ENCODE peak calls at places on chromosome 15, in five cellular contexts. P is neuronal stem cell, N is mesenchymal stem cell, K is mesendoderm, O is H1. I is an unnamed sample.

GRCh38 chr15:58520936-58521292 is 89.1 kb downstream of the LIPC start:
- DNase-seq in N (no peak), K (peak), P (no peak), O (no peak), I (no peak)

GRCh38 chr15:23690450-23690852 is 3.3 kb upstream of the NDN start:
- DNase-seq in O (no peak), K (peak), P (peak), N (peak), I (peak)

GRCh38 chr15:58666957-58667356 is 82.5 kb downstream of the ADAM10 start:
- DNase-seq in O (no peak), P (no peak), K (no peak), N (peak), I (peak)

GRCh38 chr15:69686626-69687025 is 234.0 kb downstream of the RPLP1 start:
- DNase-seq in K (no peak), O (no peak), N (no peak), P (no peak), I (no peak)

GRCh38 chr15:41812820-41813375 is 15.0 kb upstream of the JMJD7 start:
- DNase-seq in O (no peak), K (no peak), P (no peak), N (no peak), I (no peak)

GRCh38 chr15:68598171-68599152 is 19.7 kb downstream of the CORO2B start:
- DNase-seq in P (no peak), O (no peak), N (no peak), K (no peak), I (no peak)

GRCh38 chr15:76358453-76358852 is 21.9 kb downstream of the ISL2 start:
- DNase-seq in P (no peak), O (no peak), N (no peak), K (no peak), I (no peak)

GRCh38 chr15:88606437-88606794 is 14.7 kb upstream of the AEN start:
- DNase-seq in O (no peak), P (no peak), N (no peak), K (no peak), I (no peak)

GRCh38 chr15:62456011-62456920 is 291.2 kb upstream of the C2CD4B start:
- DNase-seq in N (peak), O (no peak), K (no peak), P (no peak), I (peak)

GRCh38 chr15:42800731-42801474 is 64.0 kb upstream of the CDAN1 start:
- DNase-seq in N (no peak), K (peak), P (no peak), O (no peak), I (no peak)

GRCh38 chr15:55652363-55652762 is 64.2 kb upstream of the PYGO1 start:
- DNase-seq in N (peak), O (no peak), K (no peak), P (peak), I (no peak)

GRCh38 chr15:70098461-70099166 is 897 bp upstream of the TLE3 start:
- DNase-seq in N (peak), O (no peak), K (peak), P (peak), I (no peak)

GRCh38 chr15:69607101-69607500 is 154.5 kb downstream of the RPLP1 start:
- DNase-seq in N (no peak), K (peak), O (no peak), P (no peak), I (no peak)

GRCh38 chr15:55907797-55908196 is 85.6 kb downstream of the NEDD4 start:
- DNase-seq in N (peak), K (no peak), P (no peak), O (no peak), I (peak)

GRCh38 chr15:97979131-97979502 is 18.6 kb downstream of the ARRDC4 start:
- DNase-seq in P (no peak), O (no peak), K (no peak), N (no peak), I (no peak)

GRCh38 chr15:54605556-54605955 is 591.2 kb downstream of the RSL24D1 start:
- DNase-seq in N (no peak), K (no peak), O (no peak), P (no peak), I (no peak)

GRCh38 chr15:50907866-50908208 is 646 bp upstream of the AP4E1 start:
- DNase-seq in O (no peak), K (peak), N (peak), P (no peak), I (peak)

GRCh38 chr15:33149919-33150318 is 44.6 kb downstream of the FMN1 start:
- DNase-seq in K (no peak), P (no peak), N (peak), O (no peak), I (peak)

GRCh38 chr15:69647160-69647513 is 194.5 kb downstream of the RPLP1 start:
- DNase-seq in K (peak), O (no peak), P (no peak), N (no peak), I (no peak)

GRCh38 chr15:30990036-30990435 is 1.4 kb downstream of the MTMR10 start:
- DNase-seq in N (peak), P (no peak), O (no peak), K (peak), I (no peak)

GRCh38 chr15:57619746-57620145 is 28.0 kb downstream of the MYZAP start:
- DNase-seq in K (peak), O (no peak), P (no peak), N (no peak), I (no peak)

GRCh38 chr15:59918994-59919951 is 84.8 kb upstream of the FOXB1 start:
- DNase-seq in N (no peak), O (no peak), K (no peak), P (no peak), I (peak)

GRCh38 chr15:70795311-70795665 is 31.9 kb upstream of the UACA start:
- DNase-seq in N (peak), O (no peak), P (no peak), K (no peak), I (peak)

GRCh38 chr15:98123297-98123696 is 162.8 kb downstream of the ARRDC4 start:
- DNase-seq in K (no peak), P (no peak), N (no peak), O (no peak), I (no peak)

GRCh38 chr15:39195988-39196486 is 384.8 kb upstream of the THBS1 start:
- DNase-seq in K (no peak), O (no peak), N (peak), P (no peak), I (peak)

GRCh38 chr15:58555168-58556027 is 123.6 kb downstream of the LIPC start:
- DNase-seq in K (peak), P (no peak), N (no peak), O (no peak), I (no peak)

GRCh38 chr15:55133972-55134371 is 62.8 kb downstream of the RSL24D1 start:
- DNase-seq in N (no peak), K (peak), P (no peak), O (no peak), I (no peak)

GRCh38 chr15:40108061-40108854 is 421 bp downstream of the BMF start:
- DNase-seq in K (peak), O (no peak), N (peak), P (no peak), I (peak)

GRCh38 chr15:29822100-29822684 is at the start of gene TJP1:
- DNase-seq in O (no peak), N (peak), P (peak), K (peak), I (peak)

GRCh38 chr15:37109151-37109912 is 9.0 kb upstream of the MEIS2 start:
- DNase-seq in O (no peak), K (peak), N (peak), P (peak), I (no peak)

GRCh38 chr15:74505837-74506514 is 35.0 kb upstream of the ARID3B start:
- DNase-seq in K (no peak), O (no peak), P (no peak), N (peak), I (peak)

GRCh38 chr15:87764461-87765236 is 491.9 kb downstream of the NTRK3 start:
- DNase-seq in N (peak), K (peak), O (peak), P (peak), I (peak)

GRCh38 chr15:52124270-52124878 is 11.8 kb upstream of the BCL2L10 start:
- DNase-seq in P (no peak), K (peak), O (no peak), N (peak), I (peak)

GRCh38 chr15:80251505-80252280 is at the start of gene CTXND1:
- DNase-seq in N (no peak), K (no peak), O (no peak), P (peak), I (no peak)

GRCh38 chr15:44347495-44347894 is 59.0 kb downstream of the GOLM2 start:
- DNase-seq in K (no peak), N (no peak), P (no peak), O (no peak), I (no peak)

GRCh38 chr15:34280193-34280592 is 55.4 kb downstream of the EMC4 start:
- DNase-seq in N (no peak), O (no peak), P (no peak), K (no peak), I (no peak)

GRCh38 chr15:34275154-34275553 is 50.3 kb downstream of the EMC4 start:
- DNase-seq in N (no peak), O (no peak), P (no peak), K (no peak), I (peak)

GRCh38 chr15:34271493-34271892 is 46.7 kb downstream of the EMC4 start:
- DNase-seq in K (no peak), N (peak), P (no peak), O (no peak), I (peak)

GRCh38 chr15:34279341-34279740 is 54.5 kb downstream of the EMC4 start:
- DNase-seq in N (no peak), K (no peak), O (no peak), P (no peak), I (no peak)

DNA sequence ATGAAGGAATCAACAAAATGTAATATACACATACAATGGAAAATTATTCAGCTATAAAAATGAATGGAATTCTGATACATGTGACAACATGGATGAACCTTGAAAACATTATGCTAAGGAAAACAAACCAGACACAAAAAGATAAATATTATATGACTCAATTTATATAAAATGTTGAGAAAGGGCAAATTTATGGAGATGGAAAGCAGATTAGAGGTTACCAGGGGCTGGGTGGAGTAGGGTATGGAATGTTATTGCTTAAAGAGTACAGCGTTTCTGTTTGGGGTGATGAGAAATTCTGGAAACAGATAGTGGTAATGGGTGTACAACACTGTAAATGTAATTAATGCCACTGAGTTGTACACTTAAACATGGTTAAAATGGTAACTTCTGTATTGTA is 50.9 kb downstream of the EMC4 start:
- DNase-seq in P (no peak), O (no peak), K (no peak), N (no peak), I (no peak)
- H3K4me3 ChIP-seq in P (no peak), O (no peak), K (no peak), N (no peak), I (no peak)

DNA sequence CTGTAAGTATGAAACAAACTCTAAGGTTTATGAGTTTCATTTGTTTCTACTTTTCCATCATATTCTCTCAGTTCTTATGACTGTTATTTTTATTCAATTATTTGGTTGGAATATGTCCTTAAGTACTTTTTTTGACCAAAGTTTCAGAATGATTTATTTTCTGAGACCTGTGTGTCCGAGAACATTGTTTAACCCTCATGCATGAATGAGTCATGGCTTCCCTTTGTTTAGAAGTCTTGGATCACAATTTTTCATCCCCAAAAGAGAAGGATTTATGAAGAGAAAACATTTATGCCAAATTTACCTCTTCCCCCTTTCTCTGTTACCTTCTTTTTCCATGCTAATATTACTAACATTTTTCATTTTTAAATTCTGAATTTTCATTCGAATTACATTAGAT is 518.0 kb upstream of the NR2F2 start:
- DNase-seq in P (no peak), O (no peak), K (no peak), N (peak), I (peak)
- H2BK5ac ChIP-seq in P (no peak), O (no peak), K (no peak), N (no peak), I (no peak)

DNA sequence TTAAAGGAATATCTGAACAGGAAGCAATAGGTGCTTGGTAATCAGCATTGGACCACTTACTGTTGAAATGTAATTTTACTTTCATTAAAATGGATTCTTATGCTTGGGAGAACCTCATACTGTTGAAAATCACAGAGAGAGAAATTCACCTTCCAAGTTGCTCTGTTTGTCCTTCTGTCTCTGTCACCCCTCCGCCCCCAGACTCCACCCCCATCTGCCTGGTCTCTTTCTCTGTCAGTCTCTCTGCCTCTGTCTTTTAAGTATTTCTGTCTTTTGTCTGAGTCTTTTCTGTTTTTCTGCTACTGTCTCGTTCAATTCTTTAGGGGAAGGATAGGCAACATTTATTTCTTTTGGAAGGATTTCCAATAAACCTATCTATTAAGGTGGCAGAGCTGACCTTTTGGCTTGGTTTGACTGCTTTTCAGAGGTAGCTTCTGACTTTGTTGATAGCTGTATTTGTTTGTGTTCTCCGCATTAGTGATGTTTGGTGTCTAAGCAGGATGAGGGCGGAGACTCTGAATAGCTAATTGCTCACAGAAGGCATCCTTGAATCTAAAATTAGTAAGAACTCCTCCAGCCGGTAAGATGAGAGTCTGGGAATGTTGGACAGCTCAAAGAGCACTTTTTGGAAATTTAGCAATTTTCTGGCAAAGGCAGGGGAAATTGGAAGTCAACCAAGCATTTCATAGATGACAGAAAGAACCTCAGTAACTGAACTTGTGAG is 174.2 kb downstream of the KLHL25 start:
- DNase-seq in N (peak), K (no peak), O (no peak), P (no peak), I (peak)
- H3K4me3 ChIP-seq in N (peak), K (no peak), O (no peak), P (peak), I (peak)

DNA sequence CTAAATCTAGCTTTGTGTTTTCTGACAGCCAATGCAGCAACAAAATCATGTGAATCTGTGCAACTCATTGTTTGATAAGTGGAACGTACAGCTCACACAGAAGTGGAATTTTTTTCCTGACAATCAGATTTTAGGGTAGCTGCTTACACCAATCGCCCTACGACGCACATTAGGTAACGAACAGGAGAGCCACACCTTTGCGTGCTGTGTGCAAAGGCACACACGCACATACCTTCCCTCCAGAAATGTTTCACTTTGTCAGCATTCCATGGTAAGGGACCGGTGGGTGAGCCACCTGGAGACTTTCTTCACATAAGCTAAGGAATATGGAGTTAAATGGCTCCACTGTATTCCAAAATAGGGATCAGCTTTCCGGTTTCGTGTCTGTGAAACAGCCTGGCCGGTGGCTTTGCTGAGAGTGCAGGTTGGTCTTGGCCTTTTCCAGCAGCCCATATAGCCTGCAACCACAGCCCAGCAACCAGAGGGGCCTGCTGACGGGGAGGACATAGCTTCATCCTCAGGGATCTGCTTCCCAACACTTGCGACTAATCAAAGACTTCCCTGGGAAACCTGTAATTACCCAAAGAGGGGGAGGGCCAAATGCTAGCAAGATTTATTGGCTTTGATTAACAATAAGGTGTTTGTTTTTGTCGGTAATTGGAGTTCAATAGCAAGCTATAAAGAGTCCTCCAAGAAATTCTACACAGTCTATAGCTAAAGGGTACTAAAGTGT is 145.3 kb downstream of the ADAMTS17 start:
- DNase-seq in N (no peak), P (no peak), K (no peak), O (no peak), I (no peak)
- H2BK5ac ChIP-seq in N (no peak), P (no peak), K (no peak), O (no peak), I (no peak)